ENCODE peak calls at places on chromosomes 4 and X, in eight cellular contexts. T, V, Z, D, F, C, K and P are unnamed samples.

GRCh38 chr4:896630-897029 is 35.5 kb downstream of the GAK start:
- DNase-seq in T (no peak), V (no peak), Z (no peak), D (no peak), F (no peak), C (no peak), K (no peak), P (no peak)

GRCh38 chr4:38837849-38838248 is 18.8 kb downstream of the TLR6 start:
- DNase-seq in T (no peak), V (no peak), Z (peak), D (no peak), F (no peak), C (no peak), K (no peak), P (no peak)

GRCh38 chrX:150155396-150156048 is 207.6 kb upstream of the MAMLD1 start:
- DNase-seq in T (peak), V (no peak), Z (peak), D (no peak), F (peak), C (no peak), K (no peak), P (no peak)

GRCh38 chr4:113179091-113179490 is 129.6 kb downstream of the ANK2 start:
- DNase-seq in T (no peak), V (no peak), Z (no peak), D (no peak), F (peak), C (no peak), K (no peak), P (no peak)

GRCh38 chr4:15197005-15197404 is 194.7 kb downstream of the CPEB2 start:
- DNase-seq in T (peak), V (no peak), Z (peak), D (no peak), F (peak), C (peak), K (no peak), P (no peak)

GRCh38 chrX:14032383-14032782 is 2.7 kb upstream of the GEMIN8 start:
- DNase-seq in T (peak), V (no peak), Z (peak), D (no peak), F (peak), C (peak), K (peak), P (peak)

GRCh38 chr4:40481977-40482376 is 146.8 kb downstream of the CHRNA9 start:
- DNase-seq in T (no peak), V (no peak), Z (no peak), D (no peak), F (no peak), C (no peak), K (no peak), P (no peak)

GRCh38 chrX:10045327-10046000 is 78.3 kb downstream of the CLDN34 start:
- DNase-seq in T (no peak), V (no peak), Z (no peak), D (peak), F (no peak), C (no peak), K (no peak), P (no peak)

GRCh38 chr4:180668732-180669131 is 1574.5 kb upstream of the TENM3 start:
- DNase-seq in T (no peak), V (no peak), Z (no peak), D (no peak), F (no peak), C (no peak), K (no peak), P (no peak)

GRCh38 chrX:100645106-100645505 is 1.1 kb downstream of the SRPX2 start:
- DNase-seq in T (no peak), V (no peak), Z (no peak), D (no peak), F (peak), C (no peak), K (no peak), P (no peak)

GRCh38 chr4:126839066-126839465 is 793.7 kb upstream of the INTU start:
- DNase-seq in T (no peak), V (no peak), Z (peak), D (no peak), F (peak), C (no peak), K (no peak), P (no peak)

GRCh38 chrX:107674480-107675364 is 46.4 kb downstream of the PRPS1 start:
- DNase-seq in T (no peak), V (no peak), Z (peak), D (peak), F (peak), C (no peak), K (peak), P (no peak)

GRCh38 chr4:1727117-1728031 is 6.1 kb downstream of the TACC3 start:
- DNase-seq in T (no peak), V (no peak), Z (peak), D (peak), F (peak), C (no peak), K (peak), P (no peak)

GRCh38 chrX:111164728-111165127 is 68.7 kb downstream of the PAK3 start:
- DNase-seq in T (no peak), V (no peak), Z (no peak), D (no peak), F (peak), C (no peak), K (no peak), P (no peak)

GRCh38 chrX:100649550-100650356 is 5.8 kb downstream of the SRPX2 start:
- DNase-seq in T (peak), V (no peak), Z (peak), D (peak), F (peak), C (no peak), K (peak), P (no peak)

GRCh38 chrX:66142351-66142750 is 21.7 kb upstream of the HEPH start:
- DNase-seq in T (no peak), V (no peak), Z (no peak), D (no peak), F (no peak), C (no peak), K (no peak), P (no peak)

GRCh38 chr4:112895785-112896184 is 153.7 kb upstream of the ANK2 start:
- DNase-seq in T (no peak), V (no peak), Z (peak), D (no peak), F (peak), C (no peak), K (no peak), P (no peak)

GRCh38 chr4:71944956-71945355 is 86.8 kb upstream of the NPFFR2 start:
- DNase-seq in T (no peak), V (no peak), Z (peak), D (no peak), F (peak), C (no peak), K (no peak), P (no peak)

GRCh38 chr4:184416913-184417734 is 57.2 kb downstream of the IRF2 start:
- DNase-seq in T (no peak), V (no peak), Z (no peak), D (no peak), F (no peak), C (no peak), K (no peak), P (no peak)

GRCh38 chr4:78204176-78204575 is 147.1 kb downstream of the FRAS1 start:
- DNase-seq in T (no peak), V (no peak), Z (no peak), D (no peak), F (no peak), C (no peak), K (no peak), P (no peak)

GRCh38 chr4:69039071-69039470 is 57.2 kb upstream of the UGT2B7 start:
- DNase-seq in T (no peak), V (no peak), Z (no peak), D (no peak), F (no peak), C (no peak), K (no peak), P (no peak)

GRCh38 chr4:52751349-52751911 is at the start of gene ERVMER34-1:
- DNase-seq in T (no peak), V (peak), Z (peak), D (peak), F (peak), C (peak), K (peak), P (no peak)

GRCh38 chrX:30593435-30594200 is 16.1 kb upstream of the TASL start:
- DNase-seq in T (no peak), V (no peak), Z (no peak), D (no peak), F (no peak), C (no peak), K (no peak), P (no peak)

GRCh38 chr4:146059865-146060264 is 115.7 kb upstream of the LSM6 start:
- DNase-seq in T (no peak), V (no peak), Z (no peak), D (no peak), F (no peak), C (no peak), K (no peak), P (no peak)

GRCh38 chrX:139890991-139891700 is 41.7 kb downstream of the ATP11C start:
- DNase-seq in T (peak), V (no peak), Z (peak), D (no peak), F (peak), C (no peak), K (no peak), P (no peak)

GRCh38 chr4:181559637-181560036 is 683.6 kb upstream of the TENM3 start:
- DNase-seq in T (no peak), V (no peak), Z (no peak), D (no peak), F (no peak), C (peak), K (no peak), P (no peak)

GRCh38 chr4:80619070-80619674 is 283.6 kb downstream of the CFAP299 start:
- DNase-seq in T (no peak), V (no peak), Z (no peak), D (no peak), F (no peak), C (no peak), K (no peak), P (no peak)

GRCh38 chrX:119105826-119106225 is 21.8 kb downstream of the KIAA1210 start:
- DNase-seq in T (no peak), V (no peak), Z (peak), D (no peak), F (peak), C (no peak), K (no peak), P (no peak)

GRCh38 chr4:3283916-3284315 is 8.9 kb upstream of the RGS12 start:
- DNase-seq in T (no peak), V (no peak), Z (no peak), D (no peak), F (no peak), C (no peak), K (peak), P (no peak)

GRCh38 chr4:163113921-163114703 is 52.6 kb downstream of the NAF1 start:
- DNase-seq in T (no peak), V (no peak), Z (no peak), D (no peak), F (no peak), C (no peak), K (no peak), P (no peak)

GRCh38 chr4:77120888-77121508 is 36.0 kb upstream of the CCNG2 start:
- DNase-seq in T (no peak), V (no peak), Z (no peak), D (no peak), F (no peak), C (no peak), K (no peak), P (no peak)

GRCh38 chr4:148649669-148650331 is 207.6 kb upstream of the NR3C2 start:
- DNase-seq in T (no peak), V (no peak), Z (peak), D (no peak), F (peak), C (no peak), K (no peak), P (no peak)

GRCh38 chr4:165204462-165204830 is 2.9 kb upstream of the KLHL2 start:
- DNase-seq in T (no peak), V (no peak), Z (peak), D (no peak), F (peak), C (no peak), K (no peak), P (no peak)

GRCh38 chrX:134670241-134670811 is 12.1 kb upstream of the PLAC1 start:
- DNase-seq in T (no peak), V (peak), Z (peak), D (peak), F (peak), C (peak), K (no peak), P (no peak)

GRCh38 chrX:26922278-26922677 is 540.9 kb downstream of the PPP4R3C start:
- DNase-seq in T (no peak), V (no peak), Z (peak), D (no peak), F (no peak), C (no peak), K (no peak), P (no peak)

GRCh38 chr4:92100980-92101379 is 202.8 kb upstream of the GRID2 start:
- DNase-seq in T (no peak), V (no peak), Z (no peak), D (no peak), F (no peak), C (no peak), K (no peak), P (no peak)